ENCODE peak calls at places on chromosomes 4 and X, in five cellular contexts. Y is trophoblast cell, D is neuronal stem cell, F is H1, G is H9. B is an unnamed sample.

GRCh38 chr4:82201805-82202636 is 171.8 kb downstream of the HNRNPD start:
- DNase-seq in G (peak; percentile 60), Y (peak; percentile 22), D (peak; percentile 56), F (peak; percentile 71), B (peak; percentile 50)

GRCh38 chrX:100648601-100649417 is 4.8 kb downstream of the SRPX2 start:
- DNase-seq in D (no peak), G (no peak), F (no peak), Y (no peak), B (peak; percentile 96)

GRCh38 chrX:29662759-29663503 is 552.4 kb upstream of the MAGEB2 start:
- DNase-seq in G (no peak), F (no peak), D (no peak), Y (no peak), B (peak; percentile 93)

GRCh38 chr4:59698041-59698440 is 1502.1 kb upstream of the ADGRL3 start:
- DNase-seq in D (no peak), G (no peak), F (no peak), Y (no peak), B (no peak)

GRCh38 chrX:102975016-102975415 is 37.9 kb downstream of the RAB40AL start:
- DNase-seq in F (no peak), Y (no peak), D (no peak), G (no peak), B (no peak)

GRCh38 chrX:55919367-55920221 is 202.0 kb downstream of the RRAGB start:
- DNase-seq in G (peak; percentile 33), F (no peak), D (no peak), Y (peak; percentile 54), B (no peak)

GRCh38 chrX:107547621-107548020 is 80.7 kb upstream of the PRPS1 start:
- DNase-seq in D (no peak), F (no peak), Y (no peak), G (no peak), B (no peak)

GRCh38 chrX:3271485-3272186 is 74.8 kb downstream of the MXRA5 start:
- DNase-seq in F (no peak), Y (no peak), D (no peak), G (no peak), B (peak; percentile 76)

GRCh38 chr4:186807131-186807530 is 83.5 kb upstream of the FAT1 start:
- DNase-seq in F (no peak), D (no peak), G (no peak), Y (no peak), B (no peak)

GRCh38 chrX:1093112-1093511 is 119.3 kb downstream of the CRLF2 start:
- DNase-seq in Y (no peak), G (no peak), D (no peak), F (no peak), B (no peak)

GRCh38 chrX:57595381-57595811 is 3.6 kb downstream of the ZXDB start:
- DNase-seq in F (no peak), Y (peak; percentile 6), D (no peak), G (no peak), B (peak; percentile 46)

GRCh38 chrX:66635360-66635759 is 3.5 kb downstream of the EDA2R start:
- DNase-seq in F (no peak), D (no peak), G (no peak), Y (peak; percentile 9), B (peak; percentile 78)

GRCh38 chr4:11632488-11632887 is 203.8 kb upstream of the HS3ST1 start:
- DNase-seq in Y (no peak), G (no peak), D (no peak), F (no peak), B (no peak)

GRCh38 chrX:124386401-124386800 is 40.0 kb downstream of the SH2D1A start:
- DNase-seq in D (no peak), Y (no peak), F (no peak), G (no peak), B (no peak)

GRCh38 chrX:150155396-150156048 is 207.6 kb upstream of the MAMLD1 start:
- DNase-seq in G (no peak), Y (no peak), F (no peak), D (no peak), B (peak; percentile 72)

GRCh38 chr4:176198316-176198903 is 3.0 kb upstream of the SPATA4 start:
- DNase-seq in G (peak; percentile 52), Y (no peak), F (no peak), D (no peak), B (no peak)

GRCh38 chr4:138217567-138217966 is 24.6 kb downstream of the SLC7A11 start:
- DNase-seq in D (no peak), G (peak; percentile 42), F (no peak), Y (no peak), B (no peak)

GRCh38 chrX:134712272-134712671 is 54.0 kb upstream of the PLAC1 start:
- DNase-seq in G (no peak), F (no peak), D (no peak), Y (no peak), B (no peak)

GRCh38 chr4:32645653-32646052 is 1925.5 kb downstream of the PCDH7 start:
- DNase-seq in G (no peak), D (no peak), F (no peak), Y (no peak), B (no peak)

GRCh38 chr4:185283723-185284122 is 74.3 kb downstream of the SNX25 start:
- DNase-seq in F (no peak), D (no peak), Y (no peak), G (no peak), B (no peak)

GRCh38 chrX:111200327-111200726 is 70.0 kb downstream of the CAPN6 start:
- DNase-seq in G (no peak), F (no peak), D (no peak), Y (no peak), B (no peak)

GRCh38 chr4:144787365-144788263 is 141.7 kb downstream of the HHIP start:
- DNase-seq in Y (peak; percentile 3), D (peak; percentile 23), G (no peak), F (no peak), B (peak; percentile 49)

GRCh38 chr4:139617702-139618490 is 47.7 kb upstream of the MGST2 start:
- DNase-seq in F (no peak), Y (no peak), D (no peak), G (no peak), B (peak; percentile 51)

GRCh38 chr4:7759221-7759620 is 180.4 kb downstream of the AFAP1 start:
- DNase-seq in Y (no peak), F (no peak), G (no peak), D (no peak), B (no peak)

GRCh38 chr4:56052966-56053365 is 104.2 kb downstream of the CEP135 start:
- DNase-seq in Y (no peak), G (no peak), F (no peak), D (no peak), B (no peak)

GRCh38 chr4:85953651-85954018 is 406.2 kb downstream of the MAPK10 start:
- DNase-seq in F (no peak), G (no peak), Y (peak; percentile 47), D (no peak), B (peak; percentile 40)

GRCh38 chr4:79288185-79288584 is 37.7 kb downstream of the NAA11 start:
- DNase-seq in D (no peak), Y (no peak), G (no peak), F (no peak), B (no peak)

GRCh38 chr4:78551420-78552351 is at the start of gene ANXA3:
- DNase-seq in D (no peak), Y (peak; percentile 9), F (peak; percentile 81), G (peak; percentile 76), B (peak; percentile 24)

DNA sequence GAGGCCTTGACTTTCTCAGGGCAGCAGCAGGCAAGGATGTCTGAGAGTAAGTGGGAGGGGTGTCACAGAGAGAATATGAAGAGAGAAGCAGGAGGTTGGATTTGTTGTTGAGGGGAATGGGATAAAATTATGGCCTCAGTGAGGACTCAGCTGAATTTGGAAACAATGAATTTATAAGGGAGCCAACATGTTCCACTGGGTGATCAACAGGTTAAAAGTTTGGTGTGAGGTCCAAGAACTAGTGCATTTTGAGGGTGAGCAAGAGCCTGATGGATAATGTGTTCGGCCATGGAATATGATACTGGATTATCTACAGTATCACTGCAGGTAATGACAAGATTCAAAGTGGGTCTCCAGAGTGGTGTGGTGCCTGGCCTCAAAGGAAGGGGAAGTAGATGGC is 33.5 kb downstream of the LIMCH1 start:
- DNase-seq in Y (no peak), D (no peak), F (no peak), G (no peak), B (no peak)
- H2BK12ac ChIP-seq in Y (no peak overlapping the region), D (no peak overlapping the region), F (no peak overlapping the region), G (no peak overlapping the region), B (no peak overlapping the region)

DNA sequence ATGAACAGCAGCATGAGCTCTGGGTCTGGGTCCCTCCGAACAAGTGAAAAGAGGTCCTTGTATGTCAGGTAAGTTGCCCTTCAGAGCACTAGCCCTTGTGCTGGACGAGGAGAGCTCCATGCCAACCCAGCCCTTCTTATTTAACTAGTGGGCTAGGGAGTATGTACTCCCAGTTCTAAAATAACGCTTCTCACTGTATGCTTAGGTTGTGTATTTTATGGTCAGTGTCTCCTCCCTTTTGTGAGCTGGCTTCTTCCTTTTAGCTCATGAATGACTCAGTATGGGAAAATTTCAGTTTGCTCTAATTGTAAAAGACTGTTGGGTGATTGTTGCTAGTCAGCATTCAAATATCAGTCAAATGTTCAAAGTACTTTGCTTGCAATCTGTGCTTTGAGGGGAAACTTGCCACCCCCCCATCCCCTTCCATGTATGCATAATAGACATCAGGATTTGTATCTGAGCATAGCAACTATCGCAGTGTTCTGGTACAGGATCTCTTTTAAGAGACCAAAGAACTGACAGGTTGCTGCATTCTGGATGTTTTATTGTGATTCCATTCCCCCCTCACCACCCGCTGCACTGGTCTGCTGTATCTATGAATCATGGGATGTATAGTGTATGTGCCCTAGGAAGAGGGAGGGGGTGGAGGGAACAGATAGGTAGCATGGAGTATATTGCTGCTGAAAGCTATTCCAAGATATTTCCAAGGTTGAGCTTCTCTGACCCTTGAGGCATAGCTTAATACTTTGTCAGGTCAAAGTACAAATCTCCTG is 34.7 kb downstream of the DLG3 start:
- DNase-seq in G (no peak), Y (no peak), D (no peak), F (no peak), B (peak; percentile 89)
- H2BK12ac ChIP-seq in G (no peak overlapping the region), Y (no peak overlapping the region), D (no peak overlapping the region), F (no peak overlapping the region), B (no peak overlapping the region)

GRCh38 chr4:26485684-26486083 is 4.6 kb downstream of the CCKAR start:
- DNase-seq in Y (no peak), F (no peak), G (no peak), D (no peak), B (no peak)
- H2BK12ac ChIP-seq in Y (no peak overlapping the region), F (no peak overlapping the region), G (no peak overlapping the region), D (no peak overlapping the region), B (no peak overlapping the region)

GRCh38 chrX:130770615-130771014 is 132.4 kb downstream of the ENOX2 start:
- DNase-seq in F (no peak), G (no peak), D (no peak), Y (no peak), B (peak; percentile 87)

GRCh38 chrX:130771230-130771629 is 131.8 kb downstream of the ENOX2 start:
- DNase-seq in D (no peak), Y (no peak), F (no peak), G (no peak), B (peak; percentile 11)

GRCh38 chrX:130771648-130772312 is 131.2 kb downstream of the ENOX2 start:
- DNase-seq in G (no peak), D (no peak), Y (no peak), F (no peak), B (peak; percentile 18)

GRCh38 chrX:130772313-130773140 is 130.5 kb downstream of the ENOX2 start:
- DNase-seq in D (no peak), F (no peak), Y (peak; percentile 18), G (no peak), B (peak; percentile 70)

DNA sequence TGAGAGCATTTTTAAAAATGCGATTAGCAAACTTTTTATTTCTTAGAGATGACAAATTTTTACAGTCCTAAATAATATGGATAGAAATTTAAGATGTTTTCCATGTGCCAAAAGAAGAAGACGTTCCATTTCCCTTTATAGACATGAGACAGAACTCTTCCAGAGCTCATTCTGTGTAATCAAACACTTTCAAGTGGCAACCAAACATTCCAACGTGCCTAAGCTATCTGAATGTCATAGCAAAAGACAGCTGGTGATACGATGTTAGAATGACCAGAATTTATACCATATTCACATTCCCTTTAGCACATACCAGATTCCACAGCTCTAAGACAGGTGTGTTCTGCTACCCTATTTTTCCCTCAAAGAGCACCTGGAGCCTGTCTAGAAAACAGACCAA is 133.2 kb downstream of the ENOX2 start:
- DNase-seq in D (no peak), F (no peak), Y (no peak), G (no peak), B (peak; percentile 11)
- H2BK12ac ChIP-seq in D (no peak overlapping the region), F (no peak overlapping the region), Y (no peak overlapping the region), G (no peak overlapping the region), B (no peak overlapping the region)